ENCODE peak calls at places on chromosome 9, in four cellular contexts. H is WTC11, S is K562, A is HepG2. P is an unnamed sample.

GRCh38 chr9:99819123-99819483 is 2.6 kb upstream of the NR4A3 start:
- DNase-seq in H (no peak), S (no peak), A (no peak), P (no peak)

GRCh38 chr9:2741441-2742158 is 24.3 kb downstream of the KCNV2 start:
- DNase-seq in H (no peak), S (no peak), A (no peak), P (no peak)

GRCh38 chr9:124505006-124505900 is 1.9 kb downstream of the NR5A1 start:
- DNase-seq in H (peak), S (no peak), A (no peak), P (no peak)

GRCh38 chr9:7140401-7140800 is 382.6 kb downstream of the KDM4C start:
- DNase-seq in H (no peak), S (no peak), A (no peak), P (no peak)

GRCh38 chr9:14180077-14180941 is 133.6 kb downstream of the NFIB start:
- DNase-seq in H (no peak), S (no peak), A (no peak), P (no peak)

GRCh38 chr9:29439961-29440360 is 1866.7 kb upstream of the C9orf72 start:
- DNase-seq in H (no peak), S (no peak), A (no peak), P (no peak)

GRCh38 chr9:108217601-108218190 is 638.1 kb downstream of the ACTL7B start:
- DNase-seq in H (no peak), S (no peak), A (no peak), P (no peak)

GRCh38 chr9:34464571-34464970 is 6.0 kb downstream of the DNAI1 start:
- DNase-seq in H (no peak), S (no peak), A (no peak), P (no peak)

GRCh38 chr9:1722404-1722803 is 292.7 kb upstream of the SMARCA2 start:
- DNase-seq in H (no peak), S (no peak), A (no peak), P (no peak)

DNA sequence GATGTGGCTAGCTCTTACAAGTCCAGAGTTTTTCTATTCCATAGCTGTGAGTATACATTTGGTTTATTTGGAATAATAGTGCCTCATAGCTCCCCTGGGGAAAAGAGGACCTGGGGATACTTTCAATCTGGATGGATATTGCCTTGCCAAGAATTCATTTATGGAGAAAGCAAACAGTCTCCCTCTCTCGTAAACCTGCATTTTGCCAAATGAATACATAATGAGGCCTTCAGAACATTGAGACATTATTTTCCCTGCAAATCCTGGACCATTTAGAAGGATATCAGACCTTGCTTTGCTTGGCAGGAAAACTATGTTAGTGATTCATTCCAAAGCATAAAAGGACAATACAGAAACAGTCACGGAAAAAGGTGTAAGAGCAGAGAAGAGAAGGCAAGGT is 569.6 kb upstream of the BRINP1 start:
- DNase-seq in H (no peak), S (no peak), A (no peak), P (no peak)
- TF ChIP-seq ELF4 in H (no peak), S (no peak), A (no peak), P (no peak)

DNA sequence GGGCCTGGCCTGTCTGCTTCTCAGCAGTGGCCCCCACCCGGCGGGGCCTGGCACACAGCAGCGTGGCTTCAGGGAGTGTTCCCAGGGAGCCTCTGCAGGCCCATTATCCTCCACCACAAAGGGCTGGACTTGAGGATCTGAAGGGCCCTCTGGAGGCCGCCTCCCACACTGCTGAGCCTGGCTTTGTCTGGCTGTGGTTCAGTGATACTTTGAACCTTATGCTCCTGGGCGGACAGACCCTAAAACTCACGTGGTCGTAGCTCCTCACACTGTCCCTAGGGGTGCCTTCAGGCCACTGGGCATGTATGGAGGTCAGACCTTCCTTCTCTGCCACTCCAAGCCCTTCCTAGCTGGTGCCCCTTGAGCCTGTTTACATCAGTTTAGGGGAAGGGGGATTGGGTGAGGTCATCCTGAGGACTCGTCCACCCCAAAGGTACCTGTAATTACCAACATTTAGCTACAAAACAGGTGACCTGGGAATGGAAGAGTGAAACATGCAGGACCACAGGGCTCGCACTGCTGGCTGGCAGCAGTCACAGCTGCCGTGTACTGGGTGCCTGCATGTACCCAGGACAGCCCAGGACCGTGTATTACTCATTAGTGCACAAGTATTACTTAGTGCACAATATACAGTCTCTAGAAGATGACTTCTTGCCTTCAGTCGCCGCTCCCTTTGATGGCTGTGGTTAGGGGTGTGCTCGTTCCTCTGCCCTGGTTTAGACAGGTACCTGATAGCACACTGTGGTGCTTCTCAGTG is 8.5 kb downstream of the GRHPR start:
- DNase-seq in H (peak), S (peak), A (peak), P (no peak)
- TF ChIP-seq ELF4 in H (no peak), S (no peak), A (no peak), P (no peak)

DNA sequence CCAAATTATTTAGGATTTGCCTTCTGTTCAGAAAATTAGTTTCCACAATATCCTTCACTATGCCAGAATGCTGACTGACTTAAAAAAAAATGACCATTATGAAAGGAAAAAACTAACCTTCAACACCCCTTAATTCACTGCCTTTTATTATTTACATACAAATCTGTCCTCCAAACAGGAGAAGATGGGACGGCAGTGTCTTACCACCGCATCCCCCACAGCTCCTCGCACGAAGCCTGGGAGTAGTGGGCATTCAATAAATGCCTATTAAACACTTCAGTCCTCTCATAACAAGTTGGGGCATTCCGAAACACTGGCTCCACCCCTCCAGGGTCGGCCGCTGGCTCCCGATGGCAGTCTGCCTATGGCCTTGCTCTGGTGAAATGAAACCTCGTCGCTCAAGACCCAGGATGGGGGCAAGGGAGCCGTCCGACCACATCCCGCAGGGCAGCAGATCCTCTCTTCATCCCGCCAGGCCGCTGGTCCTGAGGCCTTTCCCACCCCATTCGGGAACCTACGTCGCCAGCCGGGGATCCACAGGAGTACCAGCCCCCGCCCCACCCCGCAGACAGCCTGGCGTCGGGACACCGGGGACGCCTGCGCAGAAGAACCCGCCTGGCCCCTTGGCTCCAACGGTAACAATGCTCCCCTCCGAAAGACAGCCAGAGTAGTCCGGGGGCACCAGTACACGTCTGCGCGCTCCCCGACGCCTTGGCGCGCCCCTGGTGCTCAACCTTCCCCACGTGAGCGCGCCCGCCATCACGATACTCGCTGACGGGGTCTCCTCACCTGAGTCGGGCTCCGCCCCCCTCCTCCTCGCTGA is 613 bp downstream of the ZBTB5 start:
- DNase-seq in H (peak), S (peak), A (no peak), P (peak)
- TF ChIP-seq ELF4 in H (no peak), S (no peak), A (no peak), P (no peak)

GRCh38 chr9:129919836-129920235 is 84.6 kb downstream of the USP20 start:
- DNase-seq in H (no peak), S (no peak), A (no peak), P (no peak)

GRCh38 chr9:129916707-129917106 is 81.4 kb downstream of the USP20 start:
- DNase-seq in H (no peak), S (no peak), A (no peak), P (no peak)

GRCh38 chr9:129914051-129914450 is 78.8 kb downstream of the USP20 start:
- DNase-seq in H (no peak), S (no peak), A (peak), P (no peak)

GRCh38 chr9:129919283-129919682 is 84.0 kb downstream of the USP20 start:
- DNase-seq in H (no peak), S (no peak), A (no peak), P (no peak)

GRCh38 chr9:129918296-129918950 is 83.2 kb downstream of the USP20 start:
- DNase-seq in H (no peak), S (no peak), A (no peak), P (no peak)
- TF ChIP-seq ELF4 in H (no peak), S (no peak), A (no peak), P (no peak)

DNA sequence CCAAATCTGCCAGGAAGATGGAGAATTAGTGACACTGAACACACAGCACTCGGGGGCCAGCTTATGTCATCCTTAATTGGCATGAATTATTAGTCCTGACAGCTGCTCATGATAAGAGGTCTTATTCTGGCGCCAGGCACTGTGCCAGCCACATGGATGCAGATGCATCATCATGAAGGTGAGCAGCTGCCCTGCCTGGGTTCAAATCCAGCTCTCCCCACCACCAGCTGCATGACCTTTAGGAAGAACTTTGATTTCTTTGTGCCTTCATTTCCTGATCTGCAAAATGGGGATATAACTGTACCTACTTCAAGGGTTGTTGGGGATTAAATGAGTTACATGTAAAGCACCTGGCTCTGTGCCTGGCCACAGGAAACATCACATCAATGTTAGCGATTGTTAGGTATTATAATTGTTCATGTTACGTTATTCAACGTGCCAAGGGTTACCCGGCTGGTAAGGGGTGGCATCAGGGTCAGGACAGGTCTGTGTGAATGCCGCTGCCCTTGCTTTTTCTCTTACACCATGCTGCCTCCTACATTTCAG is 5.7 kb downstream of the ANKS6 start:
- DNase-seq in H (no peak), S (no peak), A (no peak), P (no peak)
- TF ChIP-seq ELF4 in H (no peak), S (no peak), A (no peak), P (no peak)

GRCh38 chr9:137318565-137318964 is 16.5 kb upstream of the NRARP start:
- DNase-seq in H (no peak), S (no peak), A (no peak), P (no peak)

GRCh38 chr9:137319976-137320551 is 18.0 kb upstream of the NRARP start:
- DNase-seq in H (no peak), S (no peak), A (no peak), P (no peak)

GRCh38 chr9:137317979-137318511 is 16.0 kb upstream of the NRARP start:
- DNase-seq in H (no peak), S (no peak), A (no peak), P (no peak)

GRCh38 chr9:137319434-137319975 is 17.4 kb upstream of the NRARP start:
- DNase-seq in H (no peak), S (no peak), A (no peak), P (no peak)

DNA sequence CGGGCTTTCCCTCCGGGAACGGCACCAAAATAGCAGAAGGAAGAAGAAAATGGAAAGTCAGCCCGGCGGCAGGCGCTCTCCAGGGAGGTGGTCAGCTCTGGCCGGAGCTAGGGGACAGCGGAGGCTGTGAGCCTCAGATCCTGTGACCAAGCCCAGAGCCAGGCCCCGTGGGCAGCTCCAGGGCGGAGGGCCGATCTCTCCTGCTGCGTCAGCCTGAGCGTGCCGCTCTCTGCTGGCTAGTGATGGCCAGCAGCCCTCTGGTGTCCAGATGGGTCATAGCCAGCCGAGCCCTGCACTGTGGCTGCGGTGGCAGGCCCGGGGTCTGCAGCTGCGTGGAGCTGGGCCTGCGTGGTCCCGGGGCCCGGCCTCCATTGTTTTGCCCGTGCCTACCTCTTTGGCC is 16.9 kb upstream of the NRARP start:
- DNase-seq in H (peak), S (peak), A (no peak), P (no peak)
- TF ChIP-seq ELF4 in H (no peak), S (no peak), A (no peak), P (no peak)

DNA sequence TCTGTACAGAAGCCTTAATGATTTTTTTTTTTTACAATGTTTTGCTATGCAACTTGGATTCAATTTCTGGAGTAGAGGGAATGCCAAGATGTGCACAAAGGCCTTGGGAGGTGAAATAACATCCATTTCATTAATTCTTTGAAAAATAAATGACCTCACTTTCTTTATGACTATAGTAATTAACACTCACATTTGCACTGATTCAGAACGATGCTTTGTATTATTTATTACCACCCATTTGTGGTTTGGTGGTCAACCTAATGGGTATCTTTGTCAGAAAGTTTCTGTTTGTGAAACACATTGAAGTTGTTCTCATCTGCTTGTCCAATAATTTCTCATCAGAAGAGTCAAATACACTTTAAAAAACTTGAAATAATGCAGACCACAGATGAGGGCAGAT is 169.3 kb downstream of the NTRK2 start:
- DNase-seq in H (no peak), S (no peak), A (no peak), P (no peak)
- TF ChIP-seq ELF4 in H (no peak), S (no peak), A (no peak), P (no peak)

GRCh38 chr9:128066713-128067621 is at the start of gene NAIF1:
- DNase-seq in H (peak), S (peak), A (peak), P (peak)

GRCh38 chr9:128070874-128071273 is 2.8 kb downstream of the SLC25A25 start:
- DNase-seq in H (no peak), S (no peak), A (no peak), P (no peak)

GRCh38 chr9:128067898-128068655 is at the start of gene SLC25A25:
- DNase-seq in H (peak), S (peak), A (peak), P (peak)

GRCh38 chr9:128067622-128067897 is 440 bp upstream of the NAIF1 start:
- DNase-seq in H (no peak), S (no peak), A (no peak), P (no peak)

DNA sequence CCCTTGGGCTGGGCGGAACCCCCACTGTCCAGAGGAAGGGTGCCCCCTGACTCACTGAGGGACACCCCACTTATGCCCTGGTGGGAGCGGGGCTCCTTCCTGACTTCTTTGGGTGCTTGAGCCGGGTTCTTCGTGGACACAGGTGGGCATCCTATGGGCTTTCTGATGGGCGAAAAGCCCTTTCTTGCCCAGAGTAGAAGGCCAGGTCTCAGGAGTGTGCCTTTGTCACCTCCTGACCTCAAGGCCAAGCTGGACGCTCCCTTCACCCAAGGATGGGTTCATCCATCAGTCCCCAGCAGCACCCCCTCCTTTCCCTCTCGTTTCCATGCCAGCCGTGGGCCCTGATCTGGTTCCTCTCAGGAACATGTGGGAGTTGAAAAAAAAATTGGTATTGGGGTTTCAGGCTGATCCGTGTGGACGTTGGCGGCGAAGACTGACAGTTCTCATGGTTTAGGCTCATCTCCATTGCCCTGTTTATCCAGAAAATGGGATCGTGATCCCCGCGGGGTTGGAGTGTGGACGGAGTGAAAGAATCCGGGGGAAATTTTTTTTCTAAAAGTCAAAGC is 707 bp downstream of the SLC25A25 start:
- DNase-seq in H (no peak), S (no peak), A (no peak), P (no peak)
- TF ChIP-seq ELF4 in H (no peak), S (no peak), A (no peak), P (no peak)

P was measured in HEK293T.